ENCODE peak calls at places on chromosomes 1 and 21, in seven cellular contexts. T, C, O, X, Q, U and W are unnamed samples.

GRCh38 chr1:150144606-150145005 is 5.1 kb upstream of the PLEKHO1 start:
- DNase-seq in T (no peak), C (no peak), O (no peak), X (no peak), Q (no peak), U (no peak), W (no peak)

GRCh38 chr1:234199476-234200127 is 173.7 kb upstream of the COA6 start:
- DNase-seq in T (no peak), C (no peak), O (no peak), X (no peak), Q (no peak), U (no peak), W (no peak)

GRCh38 chr1:231919900-231920299 is 293.3 kb downstream of the DISC1 start:
- DNase-seq in T (no peak), C (no peak), O (no peak), X (no peak), Q (no peak), U (no peak), W (no peak)

GRCh38 chr1:166166701-166167394 is at the start of gene FAM78B:
- DNase-seq in T (peak), C (peak), O (peak), X (peak), Q (peak), U (peak), W (peak)

GRCh38 chr1:8424539-8425116 is 106.7 kb downstream of the SLC45A1 start:
- DNase-seq in T (peak), C (no peak), O (peak), X (no peak), Q (peak), U (peak), W (no peak)

GRCh38 chr1:180951881-180952656 is 39.4 kb downstream of the KIAA1614 start:
- DNase-seq in T (no peak), C (no peak), O (no peak), X (no peak), Q (no peak), U (no peak), W (no peak)

GRCh38 chr21:43767980-43768867 is 7.9 kb downstream of the CSTB start:
- DNase-seq in T (no peak), C (peak), O (peak), X (peak), Q (peak), U (peak), W (no peak)

GRCh38 chr1:83500987-83501591 is 497.8 kb downstream of the TTLL7 start:
- DNase-seq in T (peak), C (no peak), O (no peak), X (no peak), Q (no peak), U (no peak), W (no peak)

GRCh38 chr1:10617931-10618885 is 143.5 kb downstream of the PEX14 start:
- DNase-seq in T (no peak), C (peak), O (no peak), X (no peak), Q (no peak), U (no peak), W (no peak)

GRCh38 chr1:193406901-193407300 is 220.5 kb upstream of the B3GALT2 start:
- DNase-seq in T (peak), C (no peak), O (peak), X (peak), Q (no peak), U (no peak), W (no peak)

DNA sequence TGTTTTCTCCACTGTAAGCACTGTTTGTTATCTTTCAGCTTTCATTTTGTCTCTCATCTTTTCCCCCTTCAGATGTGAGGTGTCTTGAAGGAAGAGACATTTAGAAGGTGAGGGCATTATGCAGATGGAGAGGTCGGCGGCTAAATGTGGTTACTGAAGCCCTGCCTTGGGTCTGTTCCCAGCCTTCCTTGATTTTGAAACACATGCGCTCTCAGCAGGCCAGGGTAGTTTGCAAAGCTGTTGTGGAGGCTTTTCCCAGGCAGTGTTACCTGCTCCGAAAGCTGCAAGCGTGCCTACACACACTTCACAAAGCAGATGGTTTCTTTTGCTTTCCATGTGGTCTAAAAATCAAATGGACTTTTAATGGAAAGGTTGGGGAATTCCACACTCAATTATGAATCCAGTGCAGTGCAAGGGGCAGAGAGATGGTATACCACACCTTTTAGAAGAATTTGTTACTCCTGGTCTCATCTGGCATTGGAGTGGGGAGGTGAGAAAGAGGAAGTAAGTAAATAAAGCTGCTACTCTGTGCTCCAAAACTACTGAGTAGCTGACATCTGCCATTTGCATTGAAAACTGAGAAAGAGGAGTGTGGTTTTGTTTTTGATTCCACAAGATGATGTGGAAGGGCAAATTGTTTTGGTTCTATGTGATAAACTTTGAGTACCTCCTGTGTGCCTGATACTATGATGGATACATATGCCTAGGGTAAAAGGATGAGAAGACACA is 91.9 kb downstream of the NFIA start:
- DNase-seq in T (no peak), C (no peak), O (no peak), X (no peak), Q (no peak), U (no peak), W (no peak)
- TF ChIP-seq CTCF in T (no peak), C (no peak), O (no peak), X (no peak), Q (no peak), U (no peak), W (no peak)

DNA sequence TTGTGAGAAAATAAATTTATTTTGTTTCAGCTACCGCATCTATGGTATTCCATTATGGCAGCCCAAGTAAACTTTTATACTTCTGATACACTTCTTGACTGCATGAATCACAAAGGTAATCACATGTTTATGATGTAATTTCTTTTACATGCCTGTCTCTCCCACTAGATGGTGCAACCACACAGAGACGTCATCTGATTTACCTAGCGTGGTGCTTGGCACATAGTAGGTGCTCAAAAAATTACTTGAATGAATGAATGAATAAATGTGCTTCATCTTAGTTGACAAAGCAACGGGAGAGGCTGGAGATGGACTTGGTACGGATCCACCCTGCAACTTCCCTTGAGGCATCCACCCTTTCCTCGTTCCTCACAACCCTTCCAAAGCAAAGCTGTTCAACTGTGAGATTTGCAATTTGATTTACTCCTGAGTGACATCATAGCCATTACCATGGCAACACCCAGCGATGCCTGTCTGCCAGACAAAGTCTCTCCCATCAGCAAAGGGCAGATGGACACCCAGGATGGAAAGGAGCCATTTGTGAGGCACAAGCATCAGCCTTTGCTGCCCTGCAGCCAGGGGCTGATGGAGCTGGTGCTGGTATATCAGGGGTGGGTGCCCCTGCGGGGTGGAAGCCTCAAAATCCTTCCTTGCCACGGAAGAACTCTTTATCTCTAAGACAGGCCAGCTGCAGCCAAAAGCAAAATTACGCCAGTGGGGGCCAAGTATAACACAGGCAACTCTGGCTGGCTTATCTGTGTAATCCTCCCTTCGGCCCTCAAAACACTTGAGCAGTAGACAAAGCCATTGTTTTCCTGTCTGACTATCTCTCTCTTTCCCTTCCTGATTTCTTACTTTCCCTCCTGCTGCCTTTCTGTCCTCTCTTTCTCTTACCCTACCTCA is 18.9 kb upstream of the VWA5B1 start:
- DNase-seq in T (no peak), C (no peak), O (no peak), X (no peak), Q (no peak), U (no peak), W (no peak)
- TF ChIP-seq CTCF in T (peak), C (no peak), O (no peak), X (no peak), Q (no peak), U (no peak), W (no peak)

GRCh38 chr1:35857830-35858229 is 25.2 kb upstream of the AGO1 start:
- DNase-seq in T (no peak), C (no peak), O (peak), X (peak), Q (no peak), U (no peak), W (no peak)
- TF ChIP-seq CTCF in T (peak), C (no peak), O (peak), X (peak), Q (no peak), U (no peak), W (no peak)

GRCh38 chr1:39266269-39266668 is 61.8 kb downstream of the MACF1 start:
- DNase-seq in T (no peak), C (no peak), O (peak), X (no peak), Q (no peak), U (no peak), W (no peak)
- TF ChIP-seq CTCF in T (peak), C (no peak), O (peak), X (peak), Q (no peak), U (peak), W (no peak)

GRCh38 chr1:182720465-182720864 is 36.1 kb upstream of the RGS8 start:
- DNase-seq in T (no peak), C (no peak), O (peak), X (no peak), Q (no peak), U (no peak), W (no peak)
- TF ChIP-seq CTCF in T (no peak), C (no peak), O (no peak), X (peak), Q (no peak), U (no peak), W (peak)

DNA sequence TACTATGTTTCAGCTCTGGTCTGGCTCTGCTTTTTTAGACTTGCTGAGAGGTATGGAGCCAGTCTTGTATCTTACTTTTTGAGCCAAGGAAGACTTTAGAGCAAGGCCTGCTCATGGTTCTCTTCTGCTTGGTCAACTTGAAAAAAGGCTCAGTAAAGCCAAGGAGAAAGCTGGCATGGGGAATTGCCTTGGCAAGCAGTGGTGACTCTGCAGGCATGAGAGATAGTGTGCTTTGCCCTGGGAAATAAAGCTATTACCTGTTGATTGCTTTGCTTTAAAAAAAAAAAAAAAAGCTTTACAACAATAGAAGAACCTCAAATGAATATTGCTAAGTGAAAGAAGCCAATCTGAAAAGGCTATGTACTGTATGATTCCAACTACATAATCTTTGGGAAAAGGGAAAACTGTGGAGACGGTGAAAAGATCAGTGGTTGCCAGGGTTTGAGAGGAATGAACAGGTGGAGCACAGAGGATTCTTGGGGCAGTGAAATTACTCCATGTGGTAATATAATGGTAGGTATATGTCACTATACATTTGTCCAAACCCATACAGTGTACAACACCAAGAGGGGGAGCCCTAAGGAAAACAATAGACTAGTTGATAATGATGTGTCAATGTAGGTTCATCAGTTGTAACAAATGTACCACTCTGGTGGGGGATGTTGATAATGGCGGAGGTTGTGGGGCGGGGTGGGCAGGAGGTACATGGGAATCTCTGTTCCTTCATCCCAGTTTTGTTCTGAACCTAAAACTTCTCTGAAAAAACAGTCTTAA is 87.6 kb downstream of the HMCN1 start:
- DNase-seq in T (no peak), C (no peak), O (no peak), X (no peak), Q (no peak), U (no peak), W (no peak)
- TF ChIP-seq CTCF in T (no peak), C (no peak), O (no peak), X (no peak), Q (no peak), U (no peak), W (no peak)

GRCh38 chr1:26200413-26200812 is 10.0 kb downstream of the CATSPER4 start:
- DNase-seq in T (no peak), C (no peak), O (no peak), X (no peak), Q (no peak), U (no peak), W (no peak)

GRCh38 chr1:26191739-26192138 is 1.3 kb downstream of the CATSPER4 start:
- DNase-seq in T (peak), C (no peak), O (no peak), X (no peak), Q (no peak), U (no peak), W (no peak)

GRCh38 chr1:26197813-26198212 is 7.4 kb downstream of the CATSPER4 start:
- DNase-seq in T (no peak), C (no peak), O (no peak), X (no peak), Q (no peak), U (no peak), W (no peak)

GRCh38 chr1:26195805-26196204 is 5.4 kb downstream of the CATSPER4 start:
- DNase-seq in T (no peak), C (no peak), O (no peak), X (no peak), Q (no peak), U (no peak), W (no peak)

DNA sequence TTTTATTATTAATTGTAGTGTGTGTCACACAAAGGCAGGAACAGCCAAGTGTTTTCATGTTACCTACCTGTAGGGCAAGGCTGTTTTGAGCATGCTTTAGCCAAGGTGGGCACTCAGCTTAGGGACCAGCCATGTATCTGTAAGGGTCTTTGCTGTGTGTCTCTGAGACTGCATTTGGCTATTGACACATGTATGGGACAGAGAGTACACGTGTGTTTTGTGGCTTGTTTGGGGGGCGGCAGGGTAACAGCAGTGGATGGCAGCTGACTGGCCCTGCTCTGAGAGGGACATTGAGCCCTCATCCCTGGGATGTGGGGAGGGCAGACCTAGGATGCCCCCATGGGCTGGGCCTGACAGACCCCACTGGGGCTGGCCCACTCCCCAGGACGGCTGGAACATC is 6.9 kb downstream of the CATSPER4 start:
- DNase-seq in T (no peak), C (no peak), O (no peak), X (no peak), Q (no peak), U (no peak), W (no peak)
- TF ChIP-seq CTCF in T (no peak), C (no peak), O (no peak), X (no peak), Q (no peak), U (no peak), W (no peak)

DNA sequence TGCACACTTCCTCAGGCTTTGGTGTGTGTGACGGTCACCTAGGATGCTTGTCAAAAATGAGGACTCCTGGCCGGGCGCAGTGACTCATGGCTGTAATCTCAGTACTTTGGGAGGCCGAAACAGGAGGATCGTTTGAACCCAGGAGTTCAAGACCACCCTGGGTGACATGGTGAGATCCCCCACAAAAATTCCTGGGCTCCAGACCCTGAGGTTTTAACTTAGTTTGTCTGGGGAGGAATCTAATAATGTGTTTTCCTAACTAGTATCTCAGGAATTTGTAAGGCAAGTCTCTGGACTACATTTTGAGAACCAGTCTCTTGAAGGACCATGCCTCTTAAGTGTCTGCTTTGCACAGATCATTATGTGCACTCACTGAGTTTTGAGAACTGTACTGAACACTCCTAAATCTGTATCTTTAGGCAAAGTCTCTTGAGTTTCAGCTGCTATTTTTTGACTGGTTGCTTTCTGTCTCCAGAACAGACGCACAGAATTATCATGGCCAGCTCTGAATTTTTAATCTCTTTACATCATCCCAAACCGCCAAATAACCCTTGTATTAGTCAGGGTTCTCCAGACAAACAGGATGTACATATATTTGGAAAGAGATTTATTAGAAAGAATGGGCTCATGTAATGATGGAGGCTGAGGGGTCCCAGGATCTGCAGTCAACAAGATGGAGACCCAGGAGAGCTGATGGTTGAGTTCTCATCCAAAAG is 45.5 kb upstream of the VANGL1 start:
- DNase-seq in T (no peak), C (no peak), O (no peak), X (peak), Q (no peak), U (no peak), W (no peak)
- TF ChIP-seq CTCF in T (no peak), C (no peak), O (no peak), X (no peak), Q (no peak), U (no peak), W (no peak)

GRCh38 chr21:36877741-36878140 is 88.7 kb downstream of the HLCS start:
- DNase-seq in T (no peak), C (no peak), O (no peak), X (no peak), Q (no peak), U (no peak), W (no peak)

GRCh38 chr21:36873511-36873910 is 93.0 kb downstream of the HLCS start:
- DNase-seq in T (no peak), C (no peak), O (no peak), X (no peak), Q (no peak), U (no peak), W (no peak)

GRCh38 chr21:36879827-36880226 is 86.6 kb downstream of the HLCS start:
- DNase-seq in T (no peak), C (no peak), O (no peak), X (no peak), Q (no peak), U (no peak), W (no peak)

DNA sequence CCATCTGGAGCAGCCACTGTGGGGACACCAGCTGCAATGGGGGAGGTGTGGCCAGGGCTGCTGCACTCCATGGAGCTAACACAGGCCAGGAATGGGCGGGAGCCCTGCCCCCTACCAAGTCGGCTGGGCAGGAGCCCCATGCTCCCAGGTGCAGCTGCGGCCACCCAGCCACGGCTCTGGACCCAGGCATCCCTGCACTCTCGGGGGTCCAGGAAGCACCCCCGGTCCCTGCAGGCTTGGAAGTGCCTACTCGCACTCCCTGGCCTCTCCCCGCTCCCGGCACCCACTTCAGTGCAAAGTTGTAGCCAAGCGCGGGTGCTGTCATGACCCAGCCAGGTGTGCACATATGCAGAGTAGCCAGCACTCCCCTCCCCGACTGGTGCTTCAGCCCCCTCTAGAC is 91.8 kb downstream of the HLCS start:
- DNase-seq in T (no peak), C (no peak), O (no peak), X (no peak), Q (no peak), U (no peak), W (no peak)
- TF ChIP-seq CTCF in T (no peak), C (no peak), O (no peak), X (no peak), Q (no peak), U (no peak), W (no peak)